ENCODE peak calls at places on chromosomes 5 and 9, in seven cellular contexts. B, D, X, N, S, W and G are unnamed samples.

GRCh38 chr5:115490601-115491000 is 54.0 kb downstream of the FEM1C start:
- DNase-seq in X (no peak), N (peak), B (no peak), D (no peak), S (no peak), W (no peak), G (no peak)

GRCh38 chr5:1118231-1118698 is 6.4 kb upstream of the SLC12A7 start:
- DNase-seq in B (no peak), W (no peak), S (peak), X (no peak), N (no peak), D (peak), G (no peak)

GRCh38 chr5:151719228-151719861 is 32.6 kb upstream of the SPARC start:
- DNase-seq in N (no peak), S (peak), D (peak), X (peak), B (no peak), W (no peak), G (peak)

GRCh38 chr9:80720579-80720978 is 968.8 kb downstream of the TLE1 start:
- DNase-seq in B (no peak), D (no peak), W (no peak), S (no peak), X (no peak), N (no peak), G (no peak)

GRCh38 chr5:127916875-127917573 is 166.5 kb upstream of the SLC12A2 start:
- DNase-seq in B (no peak), X (no peak), S (no peak), D (no peak), N (no peak), W (no peak), G (no peak)

GRCh38 chr5:57445715-57446037 is 36.9 kb downstream of the ACTBL2 start:
- DNase-seq in S (peak), N (no peak), B (no peak), X (no peak), D (no peak), W (no peak), G (no peak)

GRCh38 chr5:133818869-133819600 is 149.4 kb downstream of the C5orf15 start:
- DNase-seq in S (no peak), X (no peak), W (peak), N (no peak), D (no peak), B (no peak), G (no peak)

GRCh38 chr9:121811751-121812150 is 160.3 kb downstream of the DAB2IP start:
- DNase-seq in X (no peak), D (no peak), N (no peak), B (no peak), W (no peak), S (no peak), G (no peak)

GRCh38 chr5:172173771-172174170 is 14.3 kb downstream of the STK10 start:
- DNase-seq in W (peak), N (no peak), S (peak), X (peak), D (peak), B (no peak), G (no peak)

GRCh38 chr5:71859515-71859914 is 140.4 kb downstream of the CARTPT start:
- DNase-seq in W (no peak), S (no peak), X (no peak), D (no peak), N (no peak), B (no peak), G (no peak)

GRCh38 chr9:113590991-113591898 is 127.7 kb downstream of the RGS3 start:
- DNase-seq in S (peak), B (no peak), W (peak), X (peak), N (peak), D (peak), G (peak)

GRCh38 chr5:66558562-66558961 is 37.6 kb upstream of the MAST4 start:
- DNase-seq in D (no peak), W (no peak), B (no peak), S (no peak), X (no peak), N (no peak), G (no peak)

GRCh38 chr9:84921175-84921574 is 251.6 kb downstream of the NTRK2 start:
- DNase-seq in X (no peak), S (no peak), N (peak), D (no peak), B (no peak), W (no peak), G (no peak)

GRCh38 chr9:134162212-134162775 is 2.1 kb downstream of the RNU6ATAC start:
- DNase-seq in X (no peak), D (no peak), S (no peak), N (no peak), W (no peak), B (no peak), G (no peak)

GRCh38 chr9:134161647-134162046 is 2.7 kb downstream of the RNU6ATAC start:
- DNase-seq in B (no peak), D (no peak), W (no peak), X (no peak), S (no peak), N (no peak), G (no peak)

GRCh38 chr9:134164879-134165278 is 515 bp upstream of the RNU6ATAC start:
- DNase-seq in N (no peak), S (no peak), B (no peak), D (no peak), X (no peak), W (no peak), G (no peak)

GRCh38 chr9:134162926-134163373 is 1.4 kb downstream of the RNU6ATAC start:
- DNase-seq in D (no peak), S (no peak), B (no peak), X (no peak), N (no peak), W (no peak), G (no peak)

GRCh38 chr9:134163374-134164196 is 779 bp downstream of the RNU6ATAC start:
- DNase-seq in N (peak), W (peak), D (peak), X (no peak), B (no peak), S (peak), G (peak)
- H3K4me3 ChIP-seq in N (no peak), W (no peak), D (no peak), X (peak), B (peak), S (peak), G (no peak)

GRCh38 chr5:180830253-180831138 is 27.9 kb upstream of the MGAT1 start:
- DNase-seq in S (peak), D (peak), W (peak), N (no peak), B (no peak), X (no peak), G (peak)

GRCh38 chr5:180831139-180832080 is 28.8 kb upstream of the MGAT1 start:
- DNase-seq in B (peak), D (peak), N (peak), W (peak), X (peak), S (peak), G (peak)

GRCh38 chr5:180829711-180830110 is 27.1 kb upstream of the MGAT1 start:
- DNase-seq in B (no peak), W (no peak), N (no peak), S (no peak), X (no peak), D (no peak), G (no peak)

DNA sequence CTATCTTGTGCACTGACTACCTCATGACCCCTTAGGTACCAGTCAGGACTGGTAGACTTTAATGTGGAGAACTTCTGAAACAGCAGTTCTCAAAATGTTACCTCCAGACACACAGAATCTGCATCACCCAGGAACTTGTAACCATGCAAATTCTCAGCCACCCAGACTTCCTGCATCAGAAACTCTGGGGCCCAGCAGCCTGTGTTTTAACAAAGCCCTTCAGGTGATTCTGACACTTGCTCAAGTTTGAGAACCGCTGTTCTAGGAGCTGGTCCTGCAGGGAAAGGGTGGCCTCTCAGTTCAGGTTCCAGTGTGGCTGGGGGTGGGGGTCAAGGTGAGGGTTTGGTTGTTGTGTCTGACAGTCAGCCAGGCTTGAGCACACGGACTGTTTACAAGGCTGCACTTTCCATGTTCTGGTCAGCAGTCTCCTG is 28.4 kb downstream of the ZFP62 start:
- DNase-seq in S (no peak), B (no peak), N (no peak), W (no peak), X (no peak), D (no peak), G (no peak)
- H3K4me3 ChIP-seq in S (no peak), B (peak), N (no peak), W (peak), X (no peak), D (peak), G (no peak)

GRCh38 chr5:132493241-132493640 is 2.7 kb upstream of the IRF1 start:
- DNase-seq in B (no peak), D (no peak), N (no peak), W (no peak), X (no peak), S (no peak), G (no peak)

GRCh38 chr5:132490484-132491367 is at the start of gene IRF1:
- DNase-seq in B (peak), S (peak), W (peak), X (peak), N (peak), D (peak), G (peak)

GRCh38 chr5:132492386-132492785 is 1.8 kb upstream of the IRF1 start:
- DNase-seq in B (no peak), N (no peak), S (peak), W (no peak), D (no peak), X (no peak), G (no peak)

GRCh38 chr5:132489871-132490483 is 596 bp downstream of the IRF1 start:
- DNase-seq in X (no peak), D (no peak), B (no peak), W (peak), N (peak), S (peak), G (no peak)

GRCh38 chr5:132491368-132492364 is 1.1 kb upstream of the IRF1 start:
- DNase-seq in S (no peak), B (no peak), W (no peak), N (no peak), X (no peak), D (no peak), G (no peak)
- H3K4me3 ChIP-seq in S (peak), B (peak), W (peak), N (peak), X (peak), D (peak), G (peak)

DNA sequence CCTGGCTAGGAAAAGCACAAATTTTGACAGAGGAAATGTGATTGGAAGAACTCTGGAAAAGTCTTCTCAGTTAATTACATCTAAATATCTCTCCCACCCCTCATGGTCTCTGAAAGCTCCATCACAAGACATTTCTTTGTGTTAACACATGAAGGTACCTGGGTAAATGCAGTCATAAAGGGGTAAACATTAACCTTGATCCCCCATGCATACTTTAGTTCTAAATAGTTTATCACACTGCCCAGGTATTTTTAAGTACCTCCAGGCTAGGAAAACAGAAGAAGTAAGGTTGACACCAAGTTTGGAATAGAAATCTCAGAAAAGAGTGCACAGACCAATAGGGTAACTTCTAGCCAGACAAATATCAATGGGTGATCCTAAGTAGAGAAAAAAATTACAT is 334.5 kb downstream of the PIK3R1 start:
- DNase-seq in S (no peak), N (no peak), W (no peak), X (no peak), B (no peak), D (no peak), G (no peak)
- H3K4me3 ChIP-seq in S (no peak), N (no peak), W (no peak), X (no peak), B (no peak), D (no peak), G (no peak)

GRCh38 chr9:92846662-92847145 is 31.1 kb downstream of the ZNF484 start:
- DNase-seq in B (no peak), N (no peak), X (no peak), D (no peak), S (no peak), W (no peak), G (no peak)
- H3K4me3 ChIP-seq in B (no peak), N (no peak), X (no peak), D (no peak), S (no peak), W (no peak), G (no peak)

DNA sequence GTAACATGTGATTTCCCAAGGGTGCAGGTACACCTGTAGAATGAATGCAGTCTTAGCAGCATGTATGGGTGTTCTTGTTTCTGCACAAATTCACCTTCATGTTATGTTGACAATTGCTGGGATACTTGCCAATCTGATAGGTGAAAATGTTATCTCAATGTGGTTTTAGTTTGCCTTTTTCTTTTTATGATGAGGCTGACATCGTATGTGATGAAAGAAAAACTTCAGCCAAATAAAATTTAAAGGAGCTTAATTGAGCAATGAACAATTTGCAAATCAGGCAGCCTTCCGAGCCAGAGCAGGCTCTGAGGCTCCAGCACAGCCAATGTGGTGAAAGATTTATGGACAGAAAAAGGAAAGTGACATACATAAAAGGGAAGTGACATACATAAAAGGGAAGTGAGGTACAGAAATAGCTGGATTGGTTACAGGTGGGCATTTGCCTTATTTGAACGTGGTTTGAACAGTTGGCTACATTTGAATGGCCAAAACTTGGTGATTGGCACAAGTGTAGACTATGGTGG is 10.5 kb downstream of the TAL2 start:
- DNase-seq in N (no peak), W (no peak), X (no peak), S (no peak), D (no peak), B (no peak), G (no peak)
- H3K4me3 ChIP-seq in N (no peak), W (no peak), X (no peak), S (no peak), D (no peak), B (no peak), G (no peak)

DNA sequence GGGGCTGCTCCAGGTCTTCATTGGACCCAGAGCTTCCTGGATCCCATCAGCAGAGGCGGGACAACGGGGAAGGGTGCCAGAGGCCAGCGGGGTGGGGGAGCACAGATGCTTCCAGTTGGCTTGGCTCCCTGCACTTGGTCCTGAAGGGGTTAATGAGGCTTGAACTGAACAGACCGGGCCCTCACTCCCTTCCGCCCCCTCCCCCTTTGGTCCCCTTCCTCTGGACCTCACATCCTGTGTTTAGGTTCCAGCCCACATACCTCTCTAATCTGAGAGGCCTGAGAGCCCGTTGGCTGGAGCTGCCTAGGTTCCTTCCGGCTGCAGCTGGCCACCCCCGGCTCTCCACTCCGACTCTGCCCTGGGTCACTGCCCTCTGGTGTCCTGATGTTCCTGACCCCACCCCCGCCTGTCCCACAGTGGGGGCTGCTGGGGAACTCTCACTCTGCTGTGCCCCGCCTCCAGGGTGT is 32.3 kb downstream of the PTPA start:
- DNase-seq in B (no peak), X (peak), N (peak), D (no peak), W (peak), S (peak), G (peak)
- H3K4me3 ChIP-seq in B (peak), X (no peak), N (no peak), D (no peak), W (peak), S (no peak), G (no peak)

GRCh38 chr9:98971168-98971914 is 27.6 kb downstream of the COL15A1 start:
- DNase-seq in D (no peak), W (no peak), X (peak), B (peak), N (peak), S (peak), G (no peak)
- H3K4me3 ChIP-seq in D (no peak), W (no peak), X (peak), B (peak), N (no peak), S (no peak), G (no peak)